ENCODE peak calls at places on chromosomes 1 and 21, in four cellular contexts. Q, D, Z and F are unnamed samples.

GRCh38 chr1:245537992-245538391 is 383.2 kb downstream of the KIF26B start:
- DNase-seq in Q (no peak), Z (no peak), D (no peak), F (no peak)

GRCh38 chr1:213409208-213409631 is 358.2 kb downstream of the RPS6KC1 start:
- DNase-seq in Z (no peak), D (no peak), Q (no peak), F (no peak)

GRCh38 chr1:224623310-224623714 is 7.2 kb downstream of the CNIH3 start:
- DNase-seq in Q (no peak), Z (no peak), D (no peak), F (no peak)

GRCh38 chr1:181104790-181105133 is 16.3 kb downstream of the IER5 start:
- DNase-seq in Q (peak; percentile 79), D (no peak), Z (peak; percentile 60), F (no peak)

GRCh38 chr1:25037174-25038074 is 107.3 kb upstream of the RUNX3 start:
- DNase-seq in D (peak; percentile 54), Q (no peak), Z (peak; percentile 62), F (no peak)

GRCh38 chr1:183105449-183105848 is 80.6 kb upstream of the LAMC2 start:
- DNase-seq in D (no peak), Z (no peak), Q (no peak), F (no peak)

GRCh38 chr1:36807262-36807661 is 227.1 kb downstream of the GRIK3 start:
- DNase-seq in D (no peak), Q (no peak), Z (no peak), F (no peak)

GRCh38 chr1:230170610-230171009 is 103.6 kb downstream of the GALNT2 start:
- DNase-seq in Q (no peak), D (no peak), Z (no peak), F (no peak)

GRCh38 chr1:218521414-218522169 is 176.5 kb downstream of the TGFB2 start:
- DNase-seq in D (peak; percentile 59), Z (no peak), Q (peak; percentile 76), F (peak; percentile 44)

GRCh38 chr21:41847066-41847804 is 31.9 kb downstream of the PRDM15 start:
- DNase-seq in D (no peak), Z (no peak), Q (peak; percentile 28), F (no peak)

GRCh38 chr1:59367269-59368006 is 70.5 kb downstream of the FGGY start:
- DNase-seq in Z (no peak), D (no peak), Q (peak; percentile 87), F (no peak)

GRCh38 chr1:207847116-207847515 is 63.8 kb downstream of the CD34 start:
- DNase-seq in Q (no peak), Z (no peak), D (no peak), F (no peak)

GRCh38 chr1:26701266-26701994 is 5.6 kb downstream of the ARID1A start:
- DNase-seq in Q (no peak), Z (no peak), D (no peak), F (no peak)

GRCh38 chr1:109298666-109299086 is 8.1 kb downstream of the MYBPHL start:
- DNase-seq in Q (no peak), D (no peak), Z (no peak), F (no peak)

GRCh38 chr1:55244476-55245109 is 29.4 kb upstream of the USP24 start:
- DNase-seq in D (no peak), Z (no peak), Q (no peak), F (no peak)

GRCh38 chr1:91684599-91685196 is 184.0 kb downstream of the CDC7 start:
- DNase-seq in Q (no peak), Z (peak; percentile 6), D (no peak), F (peak; percentile 73)

GRCh38 chr1:208179850-208180416 is 64.3 kb downstream of the PLXNA2 start:
- DNase-seq in D (no peak), Z (no peak), Q (no peak), F (no peak)

GRCh38 chr1:99227498-99227897 is 36.8 kb upstream of the PLPPR4 start:
- DNase-seq in Z (no peak), D (no peak), Q (no peak), F (no peak)

GRCh38 chr21:33854604-33855003 is 61.0 kb downstream of the ATP5PO start:
- DNase-seq in D (peak; percentile 29), Q (no peak), Z (no peak), F (no peak)

GRCh38 chr1:9705337-9706098 is 54.0 kb downstream of the PIK3CD start:
- DNase-seq in Q (no peak), Z (no peak), D (no peak), F (no peak)

GRCh38 chr1:68047659-68048026 is 2.8 kb downstream of the DIRAS3 start:
- DNase-seq in D (no peak), Q (no peak), Z (no peak), F (no peak)

GRCh38 chr1:89547563-89548485 is 23.2 kb downstream of the LRRC8B start:
- DNase-seq in D (peak; percentile 43), Q (no peak), Z (no peak), F (no peak)

GRCh38 chr1:17672226-17672625 is 82.9 kb upstream of the ACTL8 start:
- DNase-seq in D (no peak), Q (no peak), Z (no peak), F (peak; percentile 59)

DNA sequence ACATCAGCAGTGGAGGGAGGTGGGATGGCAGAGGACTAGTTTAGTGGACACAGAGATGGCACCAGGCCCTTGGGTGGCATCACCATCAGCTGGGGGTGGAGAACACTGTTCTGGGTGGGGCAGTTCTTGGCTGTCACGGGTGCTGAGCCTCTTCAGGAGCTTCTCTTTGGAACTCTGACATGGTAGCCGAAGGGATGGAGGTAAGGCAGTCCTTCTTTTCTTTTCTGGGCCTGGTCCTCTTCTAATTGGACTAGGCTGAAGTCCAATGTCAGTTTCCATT is 8.3 kb upstream of the MEF2D start:
- DNase-seq in D (no peak), Q (peak; percentile 83), Z (no peak), F (no peak)
- H3K27ac ChIP-seq in D (peak overlapping the region; percentile 100), Q (peak overlapping the region; percentile 100), Z (no peak overlapping the region), F (no peak overlapping the region)

GRCh38 chr1:184973308-184974085 is 811 bp downstream of the NIBAN1 start:
- DNase-seq in Q (peak; percentile 76), D (peak; percentile 33), Z (peak; percentile 29), F (no peak)

GRCh38 chr1:184971522-184972265 is 2.6 kb downstream of the NIBAN1 start:
- DNase-seq in D (no peak), Z (no peak), Q (no peak), F (no peak)

GRCh38 chr1:184970691-184971161 is 3.6 kb downstream of the NIBAN1 start:
- DNase-seq in D (no peak), Z (no peak), Q (no peak), F (no peak)

GRCh38 chr1:184974086-184974836 is at the start of gene NIBAN1:
- DNase-seq in D (peak; percentile 48), Z (peak; percentile 14), Q (peak; percentile 92), F (no peak)

DNA sequence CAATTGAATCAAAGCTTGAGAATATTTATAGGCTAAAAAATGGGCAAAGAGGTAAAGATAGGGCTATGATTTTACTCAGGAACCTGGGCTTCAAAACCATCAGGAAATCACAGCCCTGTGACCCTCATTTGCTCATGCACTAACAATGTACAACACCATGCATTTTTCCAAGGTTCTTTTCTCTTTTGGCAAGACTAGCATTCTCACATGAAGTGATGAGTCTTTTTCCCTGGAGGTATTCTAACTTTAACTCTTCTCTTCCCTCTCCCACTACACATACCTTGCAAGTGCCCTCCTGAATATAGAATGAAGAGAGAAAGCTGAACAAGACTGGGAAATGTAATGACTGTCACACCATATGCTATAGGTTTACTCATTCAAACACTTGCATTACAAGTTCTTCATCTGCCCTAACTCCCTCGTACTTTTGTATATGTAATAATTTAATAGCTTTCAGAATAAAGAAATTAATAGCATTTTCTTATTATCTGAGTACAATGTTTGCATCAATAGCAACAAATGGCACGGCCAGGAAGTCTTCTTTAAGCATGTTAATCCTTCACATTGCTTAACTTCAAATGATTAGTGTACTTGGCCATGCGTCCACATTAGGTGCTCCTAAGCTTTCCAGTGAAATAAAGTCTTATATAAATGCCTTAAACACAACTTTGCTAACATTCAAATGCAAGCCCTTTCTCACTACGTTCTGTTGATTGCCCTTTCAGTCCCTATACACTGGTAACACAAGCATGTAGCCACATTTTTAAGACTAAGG is 1.8 kb downstream of the NIBAN1 start:
- DNase-seq in Q (no peak), Z (no peak), D (no peak), F (no peak)
- H3K27ac ChIP-seq in Q (peak overlapping the region; percentile 96), Z (peak overlapping the region; percentile 95), D (no peak overlapping the region), F (peak overlapping the region; percentile 75)

GRCh38 chr21:36854391-36854790 is 112.1 kb downstream of the HLCS start:
- DNase-seq in Z (peak; percentile 23), D (peak; percentile 75), Q (no peak), F (no peak)
- H3K27ac ChIP-seq in Z (no peak overlapping the region), D (peak overlapping the region; percentile 84), Q (no peak overlapping the region), F (no peak overlapping the region)

GRCh38 chr1:23913212-23913880 is at the start of gene CNR2:
- DNase-seq in Z (no peak), D (no peak), Q (no peak), F (no peak)

GRCh38 chr1:23909412-23909811 is 3.8 kb downstream of the CNR2 start:
- DNase-seq in D (no peak), Q (no peak), Z (no peak), F (no peak)

GRCh38 chr1:23910553-23911246 is 2.5 kb downstream of the CNR2 start:
- DNase-seq in Q (no peak), D (no peak), Z (peak; percentile 10), F (no peak)

GRCh38 chr1:23910144-23910543 is 3.0 kb downstream of the CNR2 start:
- DNase-seq in D (no peak), Q (no peak), Z (no peak), F (no peak)

GRCh38 chr1:23911924-23912323 is 1.2 kb downstream of the CNR2 start:
- DNase-seq in D (no peak), Q (no peak), Z (no peak), F (no peak)
- H3K27ac ChIP-seq in D (no peak overlapping the region), Q (no peak overlapping the region), Z (no peak overlapping the region), F (no peak overlapping the region)